ENCODE peak calls at places on chromosomes 5 and 9, in ten cellular contexts. Y, K, U, I, T, J, C, Z, S and A are unnamed samples.

GRCh38 chr9:37917801-37918664 is 14.1 kb upstream of the SLC25A51 start:
- DNase-seq in Y (no peak), K (no peak), U (no peak), I (no peak), T (no peak), J (no peak), C (no peak), Z (no peak), S (no peak), A (no peak)

GRCh38 chr5:96320797-96321196 is 112.3 kb downstream of the PCSK1 start:
- DNase-seq in Y (peak; percentile 34), K (no peak), U (no peak), I (no peak), T (no peak), J (no peak), C (no peak), Z (no peak), S (no peak), A (no peak)

GRCh38 chr5:96626956-96627355 is 35.2 kb upstream of the CAST start:
- DNase-seq in Y (no peak), K (peak; percentile 66), U (no peak), I (no peak), T (no peak), J (no peak), C (no peak), Z (no peak), S (no peak), A (no peak)

GRCh38 chr5:41856644-41857491 is 13.4 kb downstream of the OXCT1 start:
- DNase-seq in Y (no peak), K (peak; percentile 83), U (peak; percentile 76), I (peak; percentile 72), T (peak; percentile 75), J (no peak), C (no peak), Z (peak; percentile 78), S (peak; percentile 60), A (no peak)

GRCh38 chr9:36597412-36598178 is 24.9 kb downstream of the MELK start:
- DNase-seq in Y (peak; percentile 24), K (peak; percentile 79), U (peak; percentile 38), I (peak; percentile 75), T (peak; percentile 6), J (no peak), C (no peak), Z (no peak), S (no peak), A (no peak)

GRCh38 chr5:133460172-133460758 is 152.1 kb downstream of the FSTL4 start:
- DNase-seq in Y (peak; percentile 27), K (peak; percentile 2), U (no peak), I (peak; percentile 15), T (no peak), J (peak; percentile 22), C (peak; percentile 26), Z (no peak), S (no peak), A (no peak)

GRCh38 chr9:104069288-104069687 is 24.8 kb upstream of the SMC2 start:
- DNase-seq in Y (no peak), K (peak; percentile 37), U (no peak), I (no peak), T (no peak), J (no peak), C (no peak), Z (no peak), S (no peak), A (no peak)

GRCh38 chr5:78264600-78264999 is 29.9 kb downstream of the AP3B1 start:
- DNase-seq in Y (no peak), K (no peak), U (no peak), I (no peak), T (no peak), J (no peak), C (no peak), Z (no peak), S (no peak), A (no peak)

GRCh38 chr5:118679123-118679940 is 309.0 kb downstream of the DTWD2 start:
- DNase-seq in Y (no peak), K (no peak), U (no peak), I (no peak), T (no peak), J (no peak), C (no peak), Z (no peak), S (no peak), A (no peak)

GRCh38 chr5:56735845-56736641 is 79.3 kb upstream of the MAP3K1 start:
- DNase-seq in Y (no peak), K (no peak), U (no peak), I (peak; percentile 94), T (no peak), J (no peak), C (no peak), Z (no peak), S (no peak), A (no peak)

GRCh38 chr5:139369181-139369580 is 13.9 kb downstream of the SLC23A1 start:
- DNase-seq in Y (no peak), K (peak; percentile 82), U (no peak), I (no peak), T (no peak), J (no peak), C (no peak), Z (no peak), S (no peak), A (no peak)

GRCh38 chr5:65394078-65394477 is 87.6 kb downstream of the ADAMTS6 start:
- DNase-seq in Y (peak; percentile 78), K (peak; percentile 99), U (no peak), I (no peak), T (peak; percentile 33), J (no peak), C (no peak), Z (no peak), S (no peak), A (peak; percentile 24)

GRCh38 chr5:127988149-127988755 is 95.3 kb upstream of the SLC12A2 start:
- DNase-seq in Y (peak; percentile 83), K (peak; percentile 90), U (peak; percentile 18), I (no peak), T (no peak), J (no peak), C (no peak), Z (no peak), S (peak; percentile 5), A (no peak)

GRCh38 chr5:80174790-80175189 is 81.1 kb downstream of the SERINC5 start:
- DNase-seq in Y (no peak), K (no peak), U (no peak), I (peak; percentile 29), T (no peak), J (no peak), C (no peak), Z (no peak), S (no peak), A (no peak)